ENCODE peak calls at places on chromosomes 13 and 19, in five cellular contexts. L, B, Z, V and Q are unnamed samples.

GRCh38 chr13:99404005-99404755 is 97.0 kb upstream of the GPR183 start:
- DNase-seq in L (no peak), B (no peak), Z (no peak), V (peak; percentile 53), Q (no peak)

GRCh38 chr13:99432637-99433542 is 68.4 kb upstream of the TM9SF2 start:
- DNase-seq in L (peak; percentile 28), B (peak; percentile 28), Z (peak; percentile 82), V (peak; percentile 21), Q (peak; percentile 40)

GRCh38 chr13:39803851-39804250 is 148.4 kb downstream of the COG6 start:
- DNase-seq in L (no peak), B (no peak), Z (no peak), V (no peak), Q (no peak)

GRCh38 chr19:4379383-4380253 is 20.7 kb downstream of the SH3GL1 start:
- DNase-seq in L (peak; percentile 84), B (peak; percentile 28), Z (peak; percentile 53), V (no peak), Q (no peak)

GRCh38 chr19:8552810-8553209 is 24.4 kb downstream of the MYO1F start:
- DNase-seq in L (peak; percentile 63), B (no peak), Z (no peak), V (no peak), Q (no peak)

GRCh38 chr13:32261567-32261966 is 53.6 kb downstream of the ZAR1L start:
- DNase-seq in L (no peak), B (peak; percentile 96), Z (peak; percentile 84), V (peak; percentile 26), Q (peak; percentile 58)

GRCh38 chr19:47881757-47882156 is 4.4 kb downstream of the SULT2A1 start:
- DNase-seq in L (no peak), B (no peak), Z (no peak), V (no peak), Q (no peak)

GRCh38 chr19:3842948-3843347 is 25.9 kb downstream of the ZFR2 start:
- DNase-seq in L (no peak), B (no peak), Z (no peak), V (no peak), Q (no peak)

GRCh38 chr13:76927955-76928354 is 20.4 kb upstream of the ACOD1 start:
- DNase-seq in L (no peak), B (no peak), Z (no peak), V (no peak), Q (no peak)

GRCh38 chr13:21326155-21327030 is 132.7 kb downstream of the ZDHHC20 start:
- DNase-seq in L (peak; percentile 30), B (peak; percentile 24), Z (no peak), V (peak; percentile 26), Q (peak; percentile 41)

GRCh38 chr19:48556163-48556562 is 4.2 kb downstream of the SULT2B1 start:
- DNase-seq in L (peak; percentile 88), B (no peak), Z (no peak), V (no peak), Q (peak; percentile 65)

GRCh38 chr13:113086991-113087922 is 18.3 kb upstream of the F7 start:
- DNase-seq in L (no peak), B (no peak), Z (peak; percentile 47), V (no peak), Q (no peak)

GRCh38 chr13:67229438-67230242 is 496 bp downstream of the PCDH9 start:
- DNase-seq in L (no peak), B (no peak), Z (no peak), V (peak; percentile 5), Q (no peak)

GRCh38 chr19:56927791-56928207 is 87.3 kb upstream of the PEG3 start:
- DNase-seq in L (no peak), B (no peak), Z (no peak), V (no peak), Q (no peak)

GRCh38 chr19:28406966-28407365 is 806.0 kb downstream of the UQCRFS1 start:
- DNase-seq in L (no peak), B (no peak), Z (no peak), V (no peak), Q (no peak)
- H3K4me1 ChIP-seq in L (no peaks in the 10 kb centered on the region), B (no peaks in the 10 kb centered on the region), Z (no peaks in the 10 kb centered on the region), V (peaks cover 14% of the 10 kb centered on the region), Q (peaks cover 5% of the 10 kb centered on the region)

DNA sequence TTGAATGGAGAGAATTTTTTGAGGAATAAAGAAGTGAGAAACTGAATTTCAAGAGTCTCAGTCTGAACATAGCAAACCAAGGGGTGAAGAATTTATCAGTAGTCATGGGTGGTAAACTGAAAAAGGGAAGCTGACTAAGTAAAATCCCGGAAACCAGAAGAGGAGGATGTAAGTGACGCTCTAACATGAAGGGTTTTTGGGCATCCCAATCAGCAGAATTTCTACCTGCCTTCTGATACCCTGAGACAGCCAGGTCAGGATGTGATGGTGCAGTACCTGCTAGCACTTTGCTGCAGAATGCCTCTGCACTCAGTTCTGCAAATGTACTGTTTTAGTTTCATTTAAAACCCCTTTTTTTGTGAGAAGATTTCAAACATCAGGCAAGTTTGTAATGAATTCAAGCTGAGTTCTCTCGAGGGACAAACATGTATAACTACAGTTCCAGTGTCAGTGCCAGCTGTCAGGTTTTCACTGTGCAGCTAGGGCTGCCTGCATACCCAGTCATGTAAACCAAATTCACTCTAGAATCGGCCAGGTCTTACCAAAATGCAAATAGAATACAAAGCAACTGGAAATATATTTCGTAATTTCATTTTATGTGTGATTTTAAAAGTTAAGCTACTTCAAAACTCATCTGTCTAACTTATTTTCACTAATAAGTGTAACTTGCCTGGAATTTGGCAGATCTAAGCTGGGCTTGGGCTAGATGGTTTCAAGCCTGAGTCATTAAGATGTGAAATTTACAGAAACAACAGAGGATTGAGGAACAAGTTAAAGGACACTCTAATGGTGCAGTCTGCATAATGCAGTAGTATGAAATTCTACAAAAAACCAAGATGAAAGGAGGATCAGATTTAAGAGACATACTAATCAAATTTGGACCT is 13.8 kb downstream of the METTL21C start:
- DNase-seq in L (peak; percentile 5), B (no peak), Z (no peak), V (no peak), Q (no peak)
- H3K4me1 ChIP-seq in L (no peaks in the 10 kb centered on the region), B (no peaks in the 10 kb centered on the region), Z (no peaks in the 10 kb centered on the region), V (no peaks in the 10 kb centered on the region), Q (no peaks in the 10 kb centered on the region)

DNA sequence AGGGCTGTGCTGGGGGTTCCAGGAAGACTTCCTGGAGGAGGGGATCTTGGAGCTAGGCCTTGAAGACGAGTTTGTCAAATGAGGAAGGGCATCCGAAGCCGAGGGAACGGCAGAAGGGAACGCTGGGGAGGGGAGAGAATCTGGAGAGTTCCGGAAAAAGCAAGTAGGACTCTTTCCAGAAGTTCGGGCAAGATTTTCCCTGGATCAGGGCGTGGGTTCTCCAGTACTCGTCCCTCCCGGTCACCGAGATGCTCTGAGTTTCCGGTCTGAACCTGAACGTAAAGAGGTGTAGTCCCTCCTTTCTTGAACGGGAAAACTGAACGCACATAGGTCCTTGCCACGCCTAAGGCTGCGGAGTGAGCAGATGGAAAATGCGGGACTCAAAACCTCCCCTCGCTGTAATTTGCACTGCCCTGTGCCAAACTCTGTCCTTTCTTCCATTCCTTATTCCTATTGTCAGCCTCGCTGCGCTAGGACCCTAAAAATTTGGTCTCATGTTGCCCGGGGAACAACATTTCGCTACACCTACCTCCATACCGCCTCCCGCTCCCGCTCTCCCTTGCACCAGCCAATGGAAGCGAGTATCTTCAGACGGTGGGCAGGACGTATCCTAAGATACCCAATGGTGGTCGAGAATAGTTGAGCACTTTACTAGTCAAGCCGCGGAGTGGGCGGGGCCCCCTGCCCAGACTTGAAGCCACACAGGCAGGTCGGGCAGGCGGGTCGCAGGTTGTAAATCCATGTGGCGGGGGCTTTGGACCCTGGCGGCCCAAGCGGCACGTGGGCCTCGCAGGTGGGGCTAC is at the start of gene GTPBP3:
- DNase-seq in L (peak; percentile 99), B (peak; percentile 97), Z (peak; percentile 98), V (peak; percentile 99), Q (peak; percentile 98)
- H3K4me1 ChIP-seq in L (peaks cover 10% of the 10 kb centered on the region), B (peaks cover 13% of the 10 kb centered on the region), Z (peaks cover 3% of the 10 kb centered on the region), V (peaks cover 4% of the 10 kb centered on the region), Q (peaks cover 18% of the 10 kb centered on the region)

DNA sequence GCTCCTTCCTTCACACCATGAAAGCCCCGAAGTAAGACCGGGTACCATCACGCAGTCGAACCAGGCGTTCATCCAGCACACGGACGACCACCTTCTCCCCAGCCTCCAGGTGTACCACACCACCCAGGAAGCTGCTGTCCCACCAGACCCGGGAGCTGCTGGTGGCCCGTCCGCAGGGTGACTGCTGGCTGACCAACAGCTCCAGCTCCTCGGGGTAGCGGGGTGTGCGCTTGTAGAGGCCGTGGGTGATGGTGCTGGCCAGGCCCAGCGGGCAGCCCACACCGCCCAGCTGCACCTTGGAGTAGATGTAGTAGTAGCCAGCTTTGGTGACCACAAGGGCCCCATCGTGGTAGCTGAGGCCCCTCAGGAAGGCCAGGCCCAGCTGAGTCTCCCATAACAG is 5.0 kb downstream of the TNFSF14 start:
- DNase-seq in L (no peak), B (no peak), Z (no peak), V (no peak), Q (no peak)
- H3K4me1 ChIP-seq in L (no peaks in the 10 kb centered on the region), B (no peaks in the 10 kb centered on the region), Z (no peaks in the 10 kb centered on the region), V (no peaks in the 10 kb centered on the region), Q (no peaks in the 10 kb centered on the region)

DNA sequence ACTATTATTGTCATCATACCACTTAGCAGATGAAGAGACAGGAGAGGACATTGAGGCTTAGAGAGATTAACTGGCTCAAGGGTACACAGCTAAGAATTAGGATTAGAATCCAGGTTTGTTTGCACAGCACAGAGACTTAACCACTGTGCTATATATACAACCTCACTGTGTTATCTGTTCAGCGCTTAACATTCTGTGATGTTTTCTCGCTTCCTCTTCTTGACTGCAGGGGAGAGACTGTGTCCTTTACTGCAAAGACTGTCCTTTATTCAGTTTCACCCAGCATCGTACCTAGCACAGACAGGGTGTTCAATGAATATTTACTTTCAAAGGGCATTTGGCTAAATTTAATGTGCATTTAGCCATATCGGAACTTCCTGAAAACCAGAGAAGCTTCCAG is 54.9 kb upstream of the PCDH8 start:
- DNase-seq in L (no peak), B (no peak), Z (no peak), V (no peak), Q (no peak)
- H3K4me1 ChIP-seq in L (no peaks in the 10 kb centered on the region), B (no peaks in the 10 kb centered on the region), Z (no peaks in the 10 kb centered on the region), V (peaks cover 2% of the 10 kb centered on the region), Q (no peaks in the 10 kb centered on the region)

DNA sequence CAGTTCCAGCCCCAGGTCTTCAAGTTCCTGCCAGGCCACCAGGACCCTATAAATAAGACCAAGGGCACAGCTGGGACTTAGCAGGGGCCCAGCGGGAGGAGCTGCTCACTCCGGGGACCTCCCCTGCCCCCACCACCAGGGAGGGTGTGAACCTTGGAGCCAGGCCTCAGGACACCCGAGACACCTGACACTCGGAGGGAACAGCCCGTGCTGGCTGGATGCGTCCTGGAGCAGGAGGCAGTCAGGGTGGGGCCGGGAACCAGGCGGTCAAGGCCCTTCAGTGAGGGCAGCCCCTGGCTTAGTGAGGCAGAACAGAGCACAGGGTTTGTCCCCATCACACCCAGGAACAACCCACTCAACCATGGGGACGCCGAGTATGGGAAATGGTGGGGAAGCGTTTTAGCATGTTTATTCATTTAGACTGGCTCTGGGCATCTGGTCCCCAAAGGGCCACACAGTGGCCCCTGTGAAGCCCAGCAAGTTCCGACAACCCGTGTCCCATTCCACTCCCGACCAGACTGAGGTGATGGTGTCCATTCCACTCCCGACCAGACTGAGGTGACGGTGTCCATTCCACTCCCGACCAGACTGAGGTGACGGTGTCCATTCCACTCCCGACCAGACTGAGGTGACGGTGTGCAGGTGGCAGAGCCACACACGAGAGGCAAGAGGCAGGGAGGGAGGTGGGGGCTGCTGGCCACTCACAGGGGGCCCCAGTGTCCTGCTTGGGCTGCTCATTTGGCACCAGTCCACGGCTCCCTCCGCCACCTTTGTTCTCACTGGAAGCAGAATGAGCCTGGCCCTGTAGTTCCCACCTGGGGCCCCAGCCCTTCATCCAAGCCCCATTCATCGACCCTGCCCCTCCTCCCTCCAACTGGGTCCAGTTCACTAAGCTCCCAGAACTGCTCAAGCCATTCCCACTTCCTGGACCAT is 2.2 kb upstream of the MIDN start:
- DNase-seq in L (peak; percentile 94), B (peak; percentile 68), Z (peak; percentile 92), V (peak; percentile 59), Q (peak; percentile 78)
- H3K4me1 ChIP-seq in L (no peaks in the 10 kb centered on the region), B (peaks cover 21% of the 10 kb centered on the region), Z (peaks cover 6% of the 10 kb centered on the region), V (peaks cover 8% of the 10 kb centered on the region), Q (peaks cover 29% of the 10 kb centered on the region)